ENCODE peak calls at places on chromosome 22, in four cellular contexts. One of them, this sample, is unnamed.

GRCh38 chr22:50141891-50142363 is 28.6 kb upstream of the PANX2 start:
- DNase-seq in tibial artery: no peak
- DNase-seq in kidney: no peak
- DNase-seq in nephron progenitor cell: peak
- DNase-seq in this sample: no peak

GRCh38 chr22:19911540-19912235 is 29.9 kb upstream of the COMT start:
- DNase-seq in nephron progenitor cell: no peak
- DNase-seq in tibial artery: no peak
- DNase-seq in kidney: no peak
- DNase-seq in this sample: no peak

GRCh38 chr22:18085188-18085587 is 7.4 kb downstream of the PEX26 start:
- DNase-seq in tibial artery: no peak
- DNase-seq in kidney: no peak
- DNase-seq in nephron progenitor cell: no peak
- DNase-seq in this sample: no peak

GRCh38 chr22:49663311-49663711 is 164.4 kb downstream of the BRD1 start:
- DNase-seq in nephron progenitor cell: no peak
- DNase-seq in kidney: peak
- DNase-seq in tibial artery: peak
- DNase-seq in this sample: no peak

GRCh38 chr22:49964493-49965290 is 4.1 kb downstream of the PIM3 start:
- DNase-seq in nephron progenitor cell: no peak
- DNase-seq in kidney: peak
- DNase-seq in tibial artery: peak
- DNase-seq in this sample: no peak

GRCh38 chr22:24521791-24522245 is 26.7 kb downstream of the UPB1 start:
- DNase-seq in nephron progenitor cell: no peak
- DNase-seq in kidney: peak
- DNase-seq in tibial artery: no peak
- DNase-seq in this sample: peak

GRCh38 chr22:39283312-39284141 is 35.9 kb downstream of the RPL3 start:
- DNase-seq in tibial artery: peak
- DNase-seq in nephron progenitor cell: no peak
- DNase-seq in kidney: peak
- DNase-seq in this sample: no peak

GRCh38 chr22:29108137-29108536 is 35.3 kb downstream of the KREMEN1 start:
- DNase-seq in kidney: no peak
- DNase-seq in tibial artery: no peak
- DNase-seq in nephron progenitor cell: no peak
- DNase-seq in this sample: no peak

GRCh38 chr22:43085658-43086606 is 3.3 kb downstream of the TTLL1 start:
- DNase-seq in kidney: no peak
- DNase-seq in tibial artery: no peak
- DNase-seq in nephron progenitor cell: no peak
- DNase-seq in this sample: no peak

GRCh38 chr22:39592104-39593060 is 21.8 kb downstream of the CACNA1I start:
- DNase-seq in tibial artery: no peak
- DNase-seq in nephron progenitor cell: no peak
- DNase-seq in kidney: peak
- DNase-seq in this sample: no peak

GRCh38 chr22:20957118-20957690 is 9.9 kb upstream of the AIFM3 start:
- DNase-seq in kidney: peak
- DNase-seq in tibial artery: no peak
- DNase-seq in nephron progenitor cell: peak
- DNase-seq in this sample: no peak

GRCh38 chr22:42602470-42602869 is 12.2 kb downstream of the POLDIP3 start:
- DNase-seq in nephron progenitor cell: no peak
- DNase-seq in kidney: no peak
- DNase-seq in tibial artery: no peak
- DNase-seq in this sample: no peak

GRCh38 chr22:37241351-37242142 is 2.5 kb downstream of the RAC2 start:
- DNase-seq in tibial artery: no peak
- DNase-seq in nephron progenitor cell: no peak
- DNase-seq in kidney: peak
- DNase-seq in this sample: no peak

GRCh38 chr22:42202048-42202447 is 68.4 kb downstream of the TCF20 start:
- DNase-seq in nephron progenitor cell: no peak
- DNase-seq in tibial artery: no peak
- DNase-seq in kidney: no peak
- DNase-seq in this sample: no peak

GRCh38 chr22:22196833-22197477 is 47.6 kb upstream of the VPREB1 start:
- DNase-seq in nephron progenitor cell: no peak
- DNase-seq in tibial artery: no peak
- DNase-seq in kidney: no peak
- DNase-seq in this sample: no peak

GRCh38 chr22:49569286-49570031 is 258.2 kb downstream of the BRD1 start:
- DNase-seq in nephron progenitor cell: no peak
- DNase-seq in kidney: peak
- DNase-seq in tibial artery: peak
- DNase-seq in this sample: no peak

GRCh38 chr22:36409911-36410756 is 22.4 kb upstream of the MYH9 start:
- DNase-seq in nephron progenitor cell: peak
- DNase-seq in tibial artery: peak
- DNase-seq in kidney: peak
- DNase-seq in this sample: peak

GRCh38 chr22:32660292-32660691 is 141.2 kb upstream of the TIMP3 start:
- DNase-seq in tibial artery: peak
- DNase-seq in nephron progenitor cell: peak
- DNase-seq in kidney: no peak
- DNase-seq in this sample: peak

GRCh38 chr22:49525366-49525765 is 302.3 kb downstream of the BRD1 start:
- DNase-seq in nephron progenitor cell: no peak
- DNase-seq in kidney: no peak
- DNase-seq in tibial artery: peak
- DNase-seq in this sample: no peak

GRCh38 chr22:36374603-36375024 is 13.2 kb downstream of the MYH9 start:
- DNase-seq in nephron progenitor cell: no peak
- DNase-seq in kidney: peak
- DNase-seq in tibial artery: peak
- DNase-seq in this sample: no peak

GRCh38 chr22:33918676-33919590 is 1.3 kb downstream of the LARGE1 start:
- DNase-seq in tibial artery: no peak
- DNase-seq in nephron progenitor cell: peak
- DNase-seq in kidney: no peak
- DNase-seq in this sample: no peak

GRCh38 chr22:48782817-48783511 is 1044.7 kb downstream of the BRD1 start:
- DNase-seq in kidney: no peak
- DNase-seq in nephron progenitor cell: no peak
- DNase-seq in tibial artery: peak
- DNase-seq in this sample: no peak

GRCh38 chr22:19885841-19886592 is 31.3 kb upstream of the GNB1L start:
- DNase-seq in tibial artery: peak
- DNase-seq in nephron progenitor cell: no peak
- DNase-seq in kidney: peak
- DNase-seq in this sample: no peak

GRCh38 chr22:30219049-30219448 is 27.5 kb downstream of the LIF start:
- DNase-seq in tibial artery: no peak
- DNase-seq in nephron progenitor cell: no peak
- DNase-seq in kidney: no peak
- DNase-seq in this sample: no peak

GRCh38 chr22:40679964-40680818 is 907 bp downstream of the MCHR1 start:
- DNase-seq in tibial artery: no peak
- DNase-seq in kidney: no peak
- DNase-seq in nephron progenitor cell: no peak
- DNase-seq in this sample: no peak
- TF ChIP-seq CTCF in tibial artery: no peak
- TF ChIP-seq CTCF in kidney: no peak
- TF ChIP-seq CTCF in nephron progenitor cell: no peak
- TF ChIP-seq CTCF in this sample: no peak

GRCh38 chr22:44380716-44381500 is 68.2 kb upstream of the SHISAL1 start:
- DNase-seq in tibial artery: no peak
- DNase-seq in kidney: peak
- DNase-seq in nephron progenitor cell: no peak
- DNase-seq in this sample: no peak
- TF ChIP-seq CTCF in tibial artery: no peak
- TF ChIP-seq CTCF in kidney: no peak
- TF ChIP-seq CTCF in nephron progenitor cell: no peak
- TF ChIP-seq CTCF in this sample: no peak

GRCh38 chr22:46967445-46968358 is 205.3 kb downstream of the TBC1D22A start:
- DNase-seq in kidney: peak
- DNase-seq in tibial artery: no peak
- DNase-seq in nephron progenitor cell: no peak
- DNase-seq in this sample: no peak

GRCh38 chr22:46966846-46967245 is 204.4 kb downstream of the TBC1D22A start:
- DNase-seq in kidney: peak
- DNase-seq in nephron progenitor cell: no peak
- DNase-seq in tibial artery: no peak
- DNase-seq in this sample: no peak

GRCh38 chr22:46966495-46966845 is 204.0 kb downstream of the TBC1D22A start:
- DNase-seq in nephron progenitor cell: no peak
- DNase-seq in tibial artery: no peak
- DNase-seq in kidney: no peak
- DNase-seq in this sample: no peak

GRCh38 chr22:46964773-46965550 is 202.5 kb downstream of the TBC1D22A start:
- DNase-seq in nephron progenitor cell: no peak
- DNase-seq in tibial artery: no peak
- DNase-seq in kidney: peak
- DNase-seq in this sample: no peak

GRCh38 chr22:46965552-46966494 is 203.4 kb downstream of the TBC1D22A start:
- DNase-seq in nephron progenitor cell: no peak
- DNase-seq in tibial artery: no peak
- DNase-seq in kidney: peak
- DNase-seq in this sample: no peak
- TF ChIP-seq CTCF in nephron progenitor cell: no peak
- TF ChIP-seq CTCF in tibial artery: no peak
- TF ChIP-seq CTCF in kidney: no peak
- TF ChIP-seq CTCF in this sample: no peak

DNA sequence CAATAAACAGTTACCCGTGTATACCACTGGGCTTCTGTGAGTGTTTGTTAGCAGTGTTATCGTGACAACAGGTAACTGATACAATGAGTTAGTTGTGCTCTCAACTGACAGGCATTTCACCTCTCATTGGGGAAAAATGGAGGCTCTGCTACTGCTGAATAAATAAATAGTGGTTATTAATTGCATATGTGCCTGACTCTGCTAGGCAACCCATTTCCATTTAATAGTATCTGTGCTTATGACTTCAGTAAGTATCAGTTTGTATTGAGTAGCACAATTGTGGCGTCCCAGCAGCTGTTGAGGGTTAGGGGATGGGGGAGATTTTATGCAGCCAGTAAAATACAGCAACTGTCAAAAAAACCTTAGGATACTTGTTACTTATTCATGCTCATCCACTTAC is 123.4 kb upstream of the SEZ6L start:
- DNase-seq in nephron progenitor cell: no peak
- DNase-seq in tibial artery: no peak
- DNase-seq in kidney: no peak
- DNase-seq in this sample: no peak
- TF ChIP-seq CTCF in nephron progenitor cell: no peak
- TF ChIP-seq CTCF in tibial artery: no peak
- TF ChIP-seq CTCF in kidney: no peak
- TF ChIP-seq CTCF in this sample: no peak

GRCh38 chr22:31272522-31273446 is 19.5 kb downstream of the PIK3IP1 start:
- DNase-seq in nephron progenitor cell: peak
- DNase-seq in kidney: no peak
- DNase-seq in tibial artery: peak
- DNase-seq in this sample: peak
- TF ChIP-seq CTCF in nephron progenitor cell: peak
- TF ChIP-seq CTCF in kidney: peak
- TF ChIP-seq CTCF in tibial artery: peak
- TF ChIP-seq CTCF in this sample: peak

DNA sequence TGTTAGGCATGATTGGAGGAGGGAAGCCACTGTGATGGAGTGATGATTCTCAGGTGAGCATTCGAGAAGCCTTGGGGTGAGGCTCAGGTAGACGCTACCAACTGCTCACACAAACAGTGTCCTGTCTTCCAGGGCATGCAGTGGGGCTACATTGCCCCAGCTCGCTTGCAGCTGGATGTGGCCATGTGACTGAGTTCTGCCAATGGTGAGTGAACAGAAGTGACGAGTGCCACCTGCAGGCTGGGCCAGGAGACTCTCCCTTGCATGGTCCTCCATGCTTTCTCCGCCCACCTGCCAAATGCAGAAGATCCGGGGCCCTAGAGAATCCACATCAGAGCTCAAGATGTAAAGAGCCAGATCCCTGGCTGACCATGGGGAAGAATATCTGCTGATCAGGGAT is 195.9 kb downstream of the BCR start:
- DNase-seq in tibial artery: no peak
- DNase-seq in nephron progenitor cell: no peak
- DNase-seq in kidney: no peak
- DNase-seq in this sample: no peak
- TF ChIP-seq CTCF in tibial artery: no peak
- TF ChIP-seq CTCF in nephron progenitor cell: no peak
- TF ChIP-seq CTCF in kidney: peak
- TF ChIP-seq CTCF in this sample: peak